ENCODE peak calls at places on chromosomes 4 and X, in eight cellular contexts. W is pancreas; A is hepatocyte; S is activated T-helper 1 cell treated with anti-CD3 and anti-CD28 coated beads, Interleukin-2, amount 50 U/mL, for 16 hours; K is heart right ventricle; R is nephron progenitor cell; M is naive thymus-derived CD4-positive, alpha-beta T cell; X is NCI-H510A treated with DMSO at 0.1 percent for 48 hours. O is an unnamed sample.

GRCh38 chr4:149264093-149264733 is 551.4 kb downstream of the IQCM start:
- DNase-seq in A (peak; percentile 55), X (peak; percentile 8), M (peak; percentile 14), R (peak; percentile 15), S (no peak), W (no peak), K (peak; percentile 7), O (peak; percentile 46)

GRCh38 chrX:32195611-32196010 is 1015.7 kb downstream of the DMD start:
- DNase-seq in R (no peak), K (no peak), S (no peak), M (no peak), A (no peak), X (no peak), W (no peak), O (no peak)

GRCh38 chr4:153555730-153556440 is 89.7 kb downstream of the TMEM131L start:
- DNase-seq in M (no peak), S (no peak), W (no peak), A (peak; percentile 73), X (no peak), R (no peak), K (peak; percentile 89), O (no peak)

GRCh38 chr4:140238353-140239041 is 84.5 kb upstream of the MAML3 start:
- DNase-seq in A (peak; percentile 67), S (no peak), X (peak; percentile 89), R (peak; percentile 25), K (peak; percentile 87), W (peak; percentile 59), M (no peak), O (peak; percentile 70)

GRCh38 chr4:10643600-10644425 is 40.8 kb downstream of the CLNK start:
- DNase-seq in M (no peak), R (no peak), K (no peak), A (no peak), W (no peak), X (no peak), S (no peak), O (no peak)

GRCh38 chr4:98890698-98891097 is 38.2 kb downstream of the EIF4E start:
- DNase-seq in W (no peak), S (no peak), X (no peak), A (no peak), M (no peak), R (no peak), K (no peak), O (no peak)

GRCh38 chr4:54844911-54845310 is 187.2 kb downstream of the KIT start:
- DNase-seq in W (no peak), K (no peak), S (no peak), R (no peak), M (no peak), A (no peak), X (no peak), O (no peak)

GRCh38 chrX:72569786-72570185 is 2.9 kb downstream of the HDAC8 start:
- DNase-seq in K (no peak), R (no peak), A (no peak), S (no peak), M (no peak), W (no peak), X (no peak), O (no peak)

GRCh38 chrX:9135901-9136510 is 102.1 kb upstream of the FAM9B start:
- DNase-seq in S (no peak), W (no peak), A (no peak), K (no peak), X (no peak), R (no peak), M (no peak), O (no peak)

GRCh38 chrX:150731795-150732194 is 38.6 kb downstream of the MTMR1 start:
- DNase-seq in S (no peak), A (no peak), K (peak; percentile 4), R (no peak), W (no peak), X (no peak), M (no peak), O (no peak)

GRCh38 chr4:186249785-186250739 is 15.9 kb upstream of the F11 start:
- DNase-seq in K (no peak), X (no peak), R (no peak), W (no peak), S (no peak), A (peak; percentile 14), M (no peak), O (no peak)

GRCh38 chrX:16167181-16167580 is at the start of gene MAGEB17:
- DNase-seq in M (no peak), K (no peak), A (no peak), R (no peak), W (no peak), S (no peak), X (no peak), O (no peak)

GRCh38 chr4:26753642-26754041 is 107.0 kb upstream of the STIM2 start:
- DNase-seq in A (peak; percentile 39), W (no peak), M (no peak), K (peak; percentile 69), S (no peak), R (no peak), X (peak; percentile 22), O (peak; percentile 54)

GRCh38 chr4:89681219-89681618 is 155.7 kb downstream of the SNCA start:
- DNase-seq in M (no peak), A (peak; percentile 66), K (no peak), R (peak; percentile 6), X (peak; percentile 91), W (no peak), S (no peak), O (peak; percentile 89)

GRCh38 chr4:101790521-101791188 is at the start of gene BANK1:
- DNase-seq in S (no peak), A (peak; percentile 64), R (peak; percentile 85), M (peak; percentile 31), K (peak; percentile 6), W (peak; percentile 8), X (peak; percentile 57), O (no peak)

GRCh38 chr4:153755186-153755585 is 4.6 kb downstream of the RNF175 start:
- DNase-seq in R (no peak), M (peak; percentile 67), S (no peak), X (no peak), K (no peak), A (no peak), W (no peak), O (no peak)

GRCh38 chr4:186725422-186726149 is 1.9 kb upstream of the FAT1 start:
- DNase-seq in X (peak; percentile 67), M (no peak), A (peak; percentile 92), R (peak; percentile 76), K (peak; percentile 73), W (peak; percentile 72), S (no peak), O (peak; percentile 56)

GRCh38 chr4:54076673-54077072 is 12.3 kb upstream of the CHIC2 start:
- DNase-seq in S (no peak), W (no peak), M (no peak), R (no peak), X (no peak), K (no peak), A (no peak), O (no peak)

GRCh38 chrX:23902419-23902818 is 5.3 kb downstream of the APOO start:
- DNase-seq in M (peak; percentile 39), K (peak; percentile 8), A (peak; percentile 78), R (no peak), S (no peak), X (peak; percentile 53), W (no peak), O (peak; percentile 45)

GRCh38 chr4:164918956-164919355 is 42.0 kb downstream of the APELA start:
- DNase-seq in S (no peak), W (no peak), M (no peak), A (no peak), K (no peak), R (no peak), X (no peak), O (no peak)

GRCh38 chr4:186924723-186925122 is 201.1 kb upstream of the FAT1 start:
- DNase-seq in X (no peak), A (no peak), S (no peak), W (no peak), R (no peak), M (no peak), K (no peak), O (no peak)

GRCh38 chr4:82891728-82892466 is 944 bp upstream of the SEC31A start:
- DNase-seq in M (no peak), X (peak; percentile 64), R (no peak), S (no peak), K (no peak), W (no peak), A (peak; percentile 19), O (no peak)

GRCh38 chr4:1026115-1026514 is 14.7 kb downstream of the FGFRL1 start:
- DNase-seq in A (no peak), X (no peak), M (no peak), K (peak; percentile 45), W (peak; percentile 74), R (peak; percentile 47), S (no peak), O (no peak)

GRCh38 chr4:89586864-89587263 is 250.1 kb downstream of the SNCA start:
- DNase-seq in X (peak; percentile 4), S (no peak), W (no peak), R (no peak), K (no peak), A (no peak), M (no peak), O (peak; percentile 2)

GRCh38 chr4:86011117-86011516 is 348.7 kb downstream of the MAPK10 start:
- DNase-seq in R (no peak), S (no peak), M (no peak), X (no peak), W (no peak), A (no peak), K (peak; percentile 35), O (no peak)

GRCh38 chr4:139028191-139028661 is 12.6 kb downstream of the NOCT start:
- DNase-seq in X (peak; percentile 66), K (peak; percentile 54), R (no peak), M (no peak), S (no peak), W (peak; percentile 75), A (no peak), O (no peak)

GRCh38 chr4:84237008-84237407 is 262.1 kb downstream of the NKX6-1 start:
- DNase-seq in M (no peak), X (no peak), R (no peak), W (no peak), A (no peak), K (no peak), S (no peak), O (no peak)

GRCh38 chr4:58551676-58552075 is 1441.5 kb upstream of the IGFBP7 start:
- DNase-seq in R (no peak), W (no peak), S (no peak), M (no peak), K (no peak), A (no peak), X (no peak), O (no peak)

GRCh38 chr4:793941-794621 is 31.8 kb downstream of the CPLX1 start:
- DNase-seq in R (no peak), S (no peak), K (no peak), W (no peak), M (no peak), X (no peak), A (no peak), O (no peak)

GRCh38 chr4:29852537-29852936 is 867.6 kb upstream of the PCDH7 start:
- DNase-seq in X (peak; percentile 35), R (no peak), M (no peak), S (no peak), K (no peak), A (no peak), W (no peak), O (no peak)

GRCh38 chr4:39323836-39324235 is 42.3 kb downstream of the RFC1 start:
- DNase-seq in W (no peak), X (no peak), M (no peak), A (no peak), S (no peak), K (no peak), R (no peak), O (no peak)

GRCh38 chr4:109472343-109472761 is 38.7 kb downstream of the SEC24B start:
- DNase-seq in W (no peak), A (no peak), S (no peak), R (no peak), K (no peak), X (no peak), M (no peak), O (no peak)

GRCh38 chr4:55184600-55185523 is 59.5 kb upstream of the KDR start:
- DNase-seq in M (peak; percentile 21), R (no peak), X (peak; percentile 33), W (no peak), K (no peak), A (peak; percentile 55), S (no peak), O (peak; percentile 27)

GRCh38 chrX:66150188-66150587 is 13.9 kb upstream of the HEPH start:
- DNase-seq in X (no peak), K (no peak), W (no peak), A (no peak), M (no peak), S (no peak), R (no peak), O (no peak)